ENCODE peak calls at places on chromosomes 3 and 15, in six cellular contexts. U is cardiac muscle cell, H is sigmoid colon, S is OCI-LY7, I is body of pancreas, M is left lung. R is an unnamed sample. For H3K4me1, the result is how much of the 10 kb centered on the place peaks cover.

GRCh38 chr3:194739498-194740284 is 54.0 kb downstream of the FAM43A start:
- DNase-seq in M (no peak), I (no peak), U (no peak), S (no peak), H (no peak), R (no peak)

GRCh38 chr3:107024481-107025153 is 352.6 kb upstream of the CCDC54 start:
- DNase-seq in U (peak), M (no peak), H (no peak), I (peak), S (no peak), R (no peak)

GRCh38 chr3:117708601-117709000 is 999.0 kb downstream of the TUSC7 start:
- DNase-seq in S (no peak), H (no peak), I (no peak), M (no peak), U (no peak), R (no peak)

GRCh38 chr3:67678665-67679064 is 24.3 kb upstream of the SUCLG2 start:
- DNase-seq in H (no peak), S (peak), U (no peak), M (no peak), I (no peak), R (no peak)

GRCh38 chr15:89341316-89342005 is 6.8 kb upstream of the POLG start:
- DNase-seq in H (no peak), U (no peak), I (peak), S (no peak), M (peak), R (no peak)

GRCh38 chr3:44906997-44907396 is 32.6 kb downstream of the TGM4 start:
- DNase-seq in I (no peak), S (no peak), U (no peak), H (no peak), M (no peak), R (no peak)

GRCh38 chr15:29920515-29920914 is 98.2 kb upstream of the TJP1 start:
- DNase-seq in H (no peak), I (peak), S (no peak), M (peak), U (no peak), R (no peak)

GRCh38 chr15:81596159-81596865 is 222.3 kb upstream of the TMC3 start:
- DNase-seq in S (no peak), M (no peak), H (no peak), I (no peak), U (no peak), R (no peak)

GRCh38 chr3:104596551-104596950 is 770.2 kb upstream of the ALCAM start:
- DNase-seq in S (peak), I (peak), U (peak), M (no peak), H (no peak), R (peak)

GRCh38 chr3:97880267-97880666 is 58.5 kb downstream of the CRYBG3 start:
- DNase-seq in I (no peak), M (no peak), U (no peak), H (no peak), S (no peak), R (no peak)

GRCh38 chr15:46411900-46412299 is 777.1 kb downstream of the SQOR start:
- DNase-seq in U (no peak), I (no peak), S (no peak), H (no peak), M (no peak), R (no peak)

GRCh38 chr3:16148783-16149182 is 25.7 kb upstream of the GALNT15 start:
- DNase-seq in U (no peak), S (no peak), M (peak), H (peak), I (peak), R (peak)

GRCh38 chr3:163890661-163891060 is 1187.6 kb downstream of the SI start:
- DNase-seq in S (no peak), U (no peak), H (no peak), M (no peak), I (no peak), R (no peak)

GRCh38 chr3:154795582-154795981 is 284.5 kb upstream of the MME start:
- DNase-seq in M (no peak), I (no peak), U (peak), H (no peak), S (no peak), R (no peak)

GRCh38 chr3:17969985-17970568 is 227.6 kb upstream of the TBC1D5 start:
- DNase-seq in M (no peak), I (no peak), U (no peak), S (no peak), H (no peak), R (no peak)

GRCh38 chr3:143657391-143657790 is 190.9 kb downstream of the SLC9A9 start:
- DNase-seq in U (no peak), H (no peak), S (no peak), M (no peak), I (no peak), R (no peak)

GRCh38 chr15:51492528-51492927 is 130.0 kb downstream of the DMXL2 start:
- DNase-seq in M (no peak), S (no peak), U (no peak), I (peak), H (no peak), R (no peak)

GRCh38 chr3:189641776-189642175 is 10.6 kb downstream of the TP63 start:
- DNase-seq in M (no peak), H (no peak), U (no peak), S (no peak), I (no peak), R (no peak)

GRCh38 chr15:47471020-47471419 is 246.3 kb upstream of the SEMA6D start:
- DNase-seq in M (no peak), H (no peak), S (no peak), U (no peak), I (no peak), R (no peak)

GRCh38 chr3:176919836-176920760 is 277.2 kb downstream of the TBL1XR1 start:
- DNase-seq in S (no peak), I (peak), M (no peak), H (no peak), U (no peak), R (no peak)

GRCh38 chr15:69731581-69731980 is 279.0 kb downstream of the RPLP1 start:
- DNase-seq in I (no peak), H (no peak), S (no peak), U (no peak), M (no peak), R (no peak)

GRCh38 chr15:40754883-40755815 is at the start of gene RMDN3:
- DNase-seq in U (peak), I (peak), S (peak), M (peak), H (peak), R (peak)

GRCh38 chr3:155742339-155742980 is 2.4 kb downstream of the PLCH1 start:
- DNase-seq in M (no peak), S (no peak), H (no peak), U (no peak), I (no peak), R (no peak)

GRCh38 chr3:189316296-189317019 is 144.7 kb downstream of the TPRG1 start:
- DNase-seq in H (no peak), M (peak), U (peak), S (no peak), I (no peak), R (no peak)

GRCh38 chr15:75776075-75776443 is 63.4 kb upstream of the CSPG4 start:
- DNase-seq in S (no peak), M (no peak), I (no peak), U (no peak), H (no peak), R (peak)

GRCh38 chr3:158103131-158103955 is 2.9 kb downstream of the SHOX2 start:
- DNase-seq in H (no peak), S (no peak), M (no peak), I (peak), U (no peak), R (no peak)

GRCh38 chr3:22960326-22960984 is 242.7 kb upstream of the UBE2E2 start:
- DNase-seq in S (peak), I (peak), U (peak), H (peak), M (no peak), R (peak)

GRCh38 chr15:65368646-65369045 is 9.2 kb downstream of the IGDCC3 start:
- DNase-seq in M (no peak), I (no peak), S (no peak), U (no peak), H (no peak), R (no peak)
- H3K4me3 ChIP-seq in M (no peak), I (no peak), S (no peak), U (no peak), H (no peak), R (no peak)

GRCh38 chr3:129025691-129026435 is 24.8 kb downstream of the EFCC1 start:
- DNase-seq in S (no peak), I (no peak), M (no peak), H (peak), U (no peak), R (peak)
- H3K4me1 ChIP-seq in S (under half), I (under half), M (under half), H (under half), U (under half), R (under half)

DNA sequence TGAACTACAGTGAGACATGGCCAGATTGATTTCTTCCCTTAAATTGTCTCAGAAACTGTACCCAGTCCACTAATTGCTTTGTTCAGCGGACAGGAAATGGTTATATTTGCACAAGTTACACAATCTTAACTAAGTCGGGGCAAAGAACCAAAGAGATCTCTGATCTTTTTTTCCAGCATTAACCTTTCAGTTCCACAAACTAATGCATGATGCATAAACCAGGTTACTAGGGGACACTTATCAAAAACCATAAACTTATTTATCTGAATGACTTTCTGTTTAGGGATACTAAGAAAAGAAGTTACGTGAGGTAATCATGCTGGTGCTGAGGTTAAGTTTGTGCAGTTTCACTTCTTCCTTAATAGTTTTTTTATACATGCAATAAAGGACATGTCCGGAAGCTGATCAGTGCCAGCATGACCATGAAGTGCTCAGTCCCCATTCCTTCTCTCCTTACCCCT is 22.4 kb downstream of the FNDC3B start:
- DNase-seq in M (no peak), U (no peak), I (peak), S (peak), H (no peak), R (no peak)
- H3K4me3 ChIP-seq in M (peak), U (no peak), I (no peak), S (peak), H (no peak), R (no peak)

DNA sequence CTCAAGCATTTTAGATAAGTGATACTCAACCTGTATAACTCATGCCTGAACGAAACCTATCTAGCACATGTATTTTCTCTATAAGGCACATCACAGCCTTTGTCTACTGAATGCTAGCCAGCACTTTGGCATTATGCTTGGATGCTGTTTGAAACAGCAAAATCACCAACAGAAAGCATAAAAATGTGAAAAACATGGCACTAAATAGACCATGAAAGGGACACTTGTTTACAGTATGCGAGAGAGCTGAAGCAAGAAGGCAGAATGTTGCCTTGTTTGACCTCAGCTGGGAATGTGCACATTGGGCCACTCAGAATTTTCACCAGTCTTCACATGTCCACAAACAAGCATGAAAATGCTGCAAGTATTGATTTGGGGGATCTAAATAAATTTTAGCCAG is 59.5 kb downstream of the MINDY2 start:
- DNase-seq in I (no peak), U (no peak), M (no peak), H (no peak), S (no peak), R (no peak)
- H3K4me1 ChIP-seq in I (under half), U (under half), M (under half), H (under half), S (under half), R (under half)

GRCh38 chr3:113274959-113275556 is 63.7 kb downstream of the BOC start:
- DNase-seq in H (peak), S (no peak), M (no peak), U (no peak), I (peak), R (no peak)

GRCh38 chr3:113276581-113277080 is 65.3 kb downstream of the BOC start:
- DNase-seq in S (no peak), I (no peak), M (no peak), H (no peak), U (no peak), R (no peak)

GRCh38 chr3:113274425-113274824 is 63.1 kb downstream of the BOC start:
- DNase-seq in M (no peak), U (no peak), S (no peak), H (peak), I (peak), R (no peak)

GRCh38 chr3:113277414-113277813 is 66.1 kb downstream of the BOC start:
- DNase-seq in U (no peak), H (no peak), S (no peak), I (no peak), M (no peak), R (no peak)

GRCh38 chr3:113275876-113276580 is 64.7 kb downstream of the BOC start:
- DNase-seq in U (peak), H (peak), S (peak), I (peak), M (no peak), R (no peak)
- H3K4me3 ChIP-seq in U (no peak), H (no peak), S (peak), I (no peak), M (no peak), R (no peak)

GRCh38 chr3:149001727-149002126 is 10.4 kb downstream of the GYG1 start:
- DNase-seq in S (no peak), M (no peak), I (no peak), H (no peak), U (no peak), R (no peak)
- H3K4me1 ChIP-seq in S (under half), M (under half), I (under half), H (half or more), U (under half), R (under half)

GRCh38 chr3:181696641-181697230 is 15.0 kb upstream of the SOX2 start:
- DNase-seq in H (no peak), M (no peak), U (no peak), I (no peak), S (no peak), R (no peak)
- H3K4me3 ChIP-seq in H (no peak), M (no peak), U (no peak), I (no peak), S (no peak), R (no peak)

DNA sequence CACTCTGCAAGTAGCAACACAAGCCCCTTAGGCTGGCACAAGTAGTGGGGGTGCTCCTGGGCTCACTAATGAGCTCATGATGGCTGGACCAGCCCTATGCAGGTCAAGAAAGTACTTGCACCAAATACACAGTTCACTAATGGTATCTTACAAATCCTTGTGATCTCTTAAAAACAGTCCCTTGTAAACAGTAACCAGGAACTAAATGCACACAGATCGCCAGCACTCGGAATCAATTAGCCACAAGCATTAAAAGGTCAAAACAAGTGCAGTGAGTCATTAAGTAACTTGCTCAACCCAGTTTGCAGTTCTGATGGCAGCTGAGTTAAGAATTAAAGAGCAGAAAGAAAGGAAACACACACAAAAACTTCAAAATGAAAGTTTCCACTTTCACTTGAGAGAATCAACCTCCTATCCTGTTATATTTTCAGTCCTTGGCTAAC is 43.2 kb downstream of the ARHGEF3 start:
- DNase-seq in S (no peak), H (no peak), U (no peak), M (peak), I (peak), R (peak)
- H3K4me1 ChIP-seq in S (under half), H (under half), U (under half), M (under half), I (half or more), R (half or more)

DNA sequence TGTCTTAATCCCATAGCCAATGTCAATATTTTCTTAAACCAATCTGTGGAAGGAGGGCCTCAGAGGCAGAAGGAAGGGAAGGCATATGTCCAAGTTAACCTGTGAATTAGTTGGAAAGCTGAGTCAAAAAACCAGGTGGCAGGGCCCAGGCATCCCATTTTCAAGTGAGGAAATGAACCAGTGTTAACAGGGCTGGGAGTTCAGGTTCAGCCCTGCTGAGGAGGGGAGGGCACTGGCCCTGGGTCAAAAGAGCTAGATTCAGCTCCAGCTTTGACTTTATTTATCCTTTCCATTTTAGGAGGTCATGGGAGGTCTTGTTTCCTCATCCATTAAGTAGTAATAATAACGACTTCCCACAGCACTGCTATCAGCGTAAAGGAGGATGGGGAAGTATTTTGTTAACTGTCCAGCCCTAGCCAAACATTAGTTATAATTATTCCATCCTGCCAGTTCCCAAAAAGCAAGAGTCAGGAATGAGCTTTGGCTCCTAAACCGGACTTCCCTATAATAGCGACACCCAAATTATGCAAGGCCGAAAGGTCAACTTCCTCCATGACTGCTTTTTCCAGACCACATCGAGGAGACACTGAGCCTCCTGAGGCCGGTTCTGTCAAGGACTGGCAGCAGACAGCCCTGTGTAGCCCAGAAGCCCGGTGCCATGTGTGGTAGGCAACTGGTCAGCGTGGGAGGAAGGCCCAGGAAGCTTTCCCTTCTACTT is 3.2 kb downstream of the MASP1 start:
- DNase-seq in I (no peak), S (no peak), U (no peak), M (no peak), H (no peak), R (no peak)
- H3K4me3 ChIP-seq in I (no peak), S (no peak), U (peak), M (no peak), H (peak), R (no peak)